ENCODE peak calls at places on chromosome X, in nine cellular contexts. X is bronchial epithelial cell, G is kidney epithelial cell, J is tibial nerve, B is fibroblast of pulmonary artery, Z is lower lobe of right lung, U is spleen, H is IMR-90, D is fibroblast of lung. T is an unnamed sample.

GRCh38 chrX:37905436-37906147 is 58.2 kb upstream of the DYNLT3 start:
- DNase-seq in X (no peak), G (no peak), J (no peak), B (peak), Z (no peak), U (no peak), H (peak), D (peak), T (no peak)

GRCh38 chrX:46258356-46258755 is 286.9 kb downstream of the ZNF674 start:
- DNase-seq in X (no peak), G (no peak), J (no peak), B (no peak), Z (no peak), U (no peak), H (no peak), D (no peak), T (no peak)

GRCh38 chrX:37722595-37722994 is 37.0 kb downstream of the XK start:
- DNase-seq in X (no peak), G (no peak), J (no peak), B (no peak), Z (no peak), U (no peak), H (no peak), D (no peak), T (no peak)

GRCh38 chrX:154020500-154021115 is 906 bp upstream of the IRAK1 start:
- DNase-seq in X (no peak), G (no peak), J (no peak), B (no peak), Z (no peak), U (no peak), H (no peak), D (no peak), T (no peak)

GRCh38 chrX:70089575-70090297 is 27.5 kb downstream of the OTUD6A start:
- DNase-seq in X (peak), G (peak), J (no peak), B (peak), Z (no peak), U (no peak), H (peak), D (peak), T (no peak)

GRCh38 chrX:34918091-34918736 is 24.4 kb upstream of the FAM47B start:
- DNase-seq in X (peak), G (peak), J (peak), B (peak), Z (no peak), U (no peak), H (peak), D (peak), T (no peak)

GRCh38 chrX:71909956-71910355 is 689 bp upstream of the NHSL2 start:
- DNase-seq in X (no peak), G (no peak), J (peak), B (peak), Z (no peak), U (no peak), H (no peak), D (no peak), T (no peak)

GRCh38 chrX:154654925-154655324 is 1.5 kb upstream of the CTAG2 start:
- DNase-seq in X (no peak), G (no peak), J (no peak), B (no peak), Z (no peak), U (no peak), H (no peak), D (no peak), T (no peak)

GRCh38 chrX:8244301-8244700 is 73.2 kb upstream of the VCX2 start:
- DNase-seq in X (no peak), G (no peak), J (no peak), B (no peak), Z (no peak), U (no peak), H (no peak), D (no peak), T (no peak)

GRCh38 chrX:8579602-8580001 is 115.0 kb downstream of the VCX3B start:
- DNase-seq in X (peak), G (no peak), J (no peak), B (no peak), Z (peak), U (no peak), H (no peak), D (no peak), T (no peak)

GRCh38 chrX:131735127-131735526 is 191.3 kb downstream of the OR13H1 start:
- DNase-seq in X (no peak), G (no peak), J (no peak), B (no peak), Z (no peak), U (no peak), H (no peak), D (no peak), T (no peak)

GRCh38 chrX:84487365-84488353 is 14.6 kb downstream of the HDX start:
- DNase-seq in X (no peak), G (no peak), J (no peak), B (no peak), Z (no peak), U (no peak), H (no peak), D (no peak), T (no peak)
- H3K4me3 ChIP-seq in X (no peak), G (no peak), J (no peak), B (no peak), Z (no peak), U (no peak), H (no peak), D (no peak), T (no peak)

DNA sequence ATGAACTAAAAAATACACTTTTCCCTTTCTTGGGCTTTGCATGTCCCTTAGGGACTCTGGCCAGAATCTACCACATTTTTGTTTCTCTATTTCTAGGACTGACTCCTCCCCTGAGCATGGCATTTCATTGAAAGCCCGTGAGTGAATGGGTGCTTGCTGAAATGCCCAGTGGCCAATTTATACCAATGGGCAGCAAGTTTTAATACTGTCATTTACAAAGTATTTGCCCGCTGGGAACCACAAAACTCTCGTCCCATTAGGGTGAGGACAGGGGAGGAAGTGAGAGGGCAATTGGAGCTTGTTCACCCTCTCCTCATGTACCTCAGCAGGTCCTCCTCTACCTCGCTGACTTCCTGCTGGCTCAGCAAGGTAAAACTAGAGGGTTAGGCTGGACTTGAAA is 1.1 kb downstream of the SRPX2 start:
- DNase-seq in X (peak), G (no peak), J (no peak), B (peak), Z (no peak), U (no peak), H (no peak), D (no peak), T (no peak)
- H3K4me3 ChIP-seq in X (no peak), G (no peak), J (peak), B (peak), Z (peak), U (peak), H (peak), D (peak), T (no peak)

GRCh38 chrX:148938348-148938747 is 437.9 kb downstream of the AFF2 start:
- DNase-seq in X (no peak), G (no peak), J (no peak), B (no peak), Z (no peak), U (no peak), H (no peak), D (no peak), T (no peak)

GRCh38 chrX:148942754-148943153 is 442.3 kb downstream of the AFF2 start:
- DNase-seq in X (no peak), G (no peak), J (no peak), B (no peak), Z (no peak), U (no peak), H (no peak), D (no peak), T (no peak)

GRCh38 chrX:148940411-148940996 is 440.1 kb downstream of the AFF2 start:
- DNase-seq in X (no peak), G (no peak), J (no peak), B (peak), Z (no peak), U (no peak), H (no peak), D (no peak), T (no peak)
- H3K4me3 ChIP-seq in X (no peak), G (no peak), J (no peak), B (no peak), Z (no peak), U (no peak), H (no peak), D (no peak), T (no peak)

DNA sequence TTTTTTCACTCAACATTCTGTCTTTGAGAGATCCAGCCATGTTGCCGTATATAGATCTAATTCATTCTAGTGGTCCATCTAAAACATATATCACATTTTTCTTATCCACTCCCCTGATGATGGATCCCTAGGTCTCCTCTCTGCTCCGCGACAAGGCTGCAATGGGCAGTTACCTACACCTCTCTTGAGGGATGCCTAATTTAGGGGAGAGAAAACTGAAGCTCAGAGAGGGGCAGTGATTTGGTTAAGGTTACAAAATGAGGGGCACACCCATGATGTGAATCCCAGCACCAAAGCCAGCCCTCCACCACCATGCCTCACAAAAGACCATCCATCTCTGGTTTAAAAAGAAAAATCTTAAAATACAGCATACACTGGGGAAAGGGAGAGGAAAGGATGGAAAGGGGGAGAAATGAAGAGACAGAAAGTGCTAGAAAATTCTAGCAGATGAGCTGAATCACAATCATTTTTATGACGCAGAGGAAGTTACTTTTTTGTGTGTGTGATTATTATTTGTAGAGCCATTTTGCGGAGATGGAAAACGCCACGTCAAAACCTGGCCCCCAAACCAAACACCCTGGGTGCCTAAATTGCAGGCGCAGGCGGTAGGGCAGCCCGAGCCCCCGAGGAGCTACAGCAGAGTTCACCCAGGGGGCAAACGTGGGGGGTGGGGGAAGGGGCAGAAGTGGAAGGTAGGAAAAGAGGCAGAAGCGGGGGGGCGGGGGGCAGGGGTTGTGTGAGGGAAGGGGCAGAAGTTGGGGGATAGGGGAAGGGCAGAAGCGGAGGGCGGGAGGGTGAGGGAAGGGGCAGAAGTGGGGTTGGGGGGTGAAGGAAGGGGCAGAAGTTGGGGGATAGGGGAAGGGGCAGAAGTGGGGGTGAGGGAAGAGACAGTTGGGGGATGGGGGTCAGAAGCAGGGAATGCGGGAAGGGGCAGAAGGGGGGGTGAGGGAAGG is 1.3 kb upstream of the TSPYL2 start:
- DNase-seq in X (no peak), G (no peak), J (no peak), B (peak), Z (no peak), U (peak), H (peak), D (peak), T (no peak)
- H3K4me3 ChIP-seq in X (no peak), G (no peak), J (peak), B (peak), Z (no peak), U (peak), H (peak), D (peak), T (no peak)

DNA sequence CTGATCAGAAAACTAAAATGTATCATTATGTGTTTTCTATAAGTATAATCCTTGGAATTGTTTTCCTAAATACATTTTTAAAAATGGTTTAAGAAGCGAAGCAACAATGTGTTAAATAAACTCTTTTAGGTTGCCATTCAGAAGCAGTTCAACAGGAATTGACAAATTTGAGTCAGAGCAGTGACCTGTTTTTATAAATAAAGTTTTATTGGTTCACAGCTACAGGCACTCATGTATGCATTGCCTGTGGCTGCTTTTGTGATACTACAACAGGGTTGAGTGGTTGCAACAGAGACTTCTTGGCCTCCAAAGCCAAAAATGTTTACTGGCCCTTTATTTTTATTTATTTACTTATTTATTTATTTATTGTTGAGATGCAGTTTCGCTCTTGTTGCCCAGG is 99.5 kb downstream of the FRMPD4 start:
- DNase-seq in X (no peak), G (no peak), J (no peak), B (no peak), Z (no peak), U (no peak), H (no peak), D (no peak), T (no peak)
- H3K4me3 ChIP-seq in X (no peak), G (no peak), J (no peak), B (no peak), Z (no peak), U (no peak), H (no peak), D (no peak), T (no peak)

GRCh38 chrX:103428525-103428924 is 52.2 kb downstream of the BEX3 start:
- DNase-seq in X (no peak), G (no peak), J (no peak), B (no peak), Z (no peak), U (no peak), H (no peak), D (no peak), T (no peak)
- H3K4me3 ChIP-seq in X (no peak), G (no peak), J (no peak), B (no peak), Z (no peak), U (no peak), H (no peak), D (no peak), T (no peak)